ENCODE peak calls at places on chromosome 18, in eight cellular contexts. E is sigmoid colon; I is aorta; F is CD4-positive, CD25-positive, alpha-beta regulatory T cell; T is GM23248; Q is pancreas; D is K562; Y is colonic mucosa. A is an unnamed sample. For H3K4me1 and H3K36me3, the result is how much of the 10 kb centered on the place peaks cover.

GRCh38 chr18:78482378-78482777 is 497.2 kb upstream of the SALL3 start:
- DNase-seq in E (no peak), I (no peak), F (no peak), T (no peak), Q (no peak), D (no peak), Y (no peak), A (no peak)

GRCh38 chr18:58162127-58162526 is 118.1 kb downstream of the NEDD4L start:
- DNase-seq in E (no peak), I (no peak), F (no peak), T (no peak), Q (no peak), D (no peak), Y (no peak), A (no peak)

GRCh38 chr18:50748243-50749229 is 71.3 kb downstream of the MRO start:
- DNase-seq in E (no peak), I (no peak), F (no peak), T (no peak), Q (no peak), D (no peak), Y (no peak), A (peak)

GRCh38 chr18:74929110-74929509 is 279.8 kb downstream of the PTGR3 start:
- DNase-seq in E (no peak), I (no peak), F (no peak), T (no peak), Q (peak), D (no peak), Y (no peak), A (no peak)

GRCh38 chr18:11909597-11910026 is 1.5 kb upstream of the MPPE1 start:
- DNase-seq in E (no peak), I (no peak), F (peak), T (peak), Q (no peak), D (no peak), Y (peak), A (peak)

GRCh38 chr18:39648616-39649015 is 2083.0 kb upstream of the CELF4 start:
- DNase-seq in E (no peak), I (no peak), F (no peak), T (no peak), Q (no peak), D (no peak), Y (no peak), A (no peak)

GRCh38 chr18:50507120-50507590 is 52.7 kb upstream of the MAPK4 start:
- DNase-seq in E (peak), I (peak), F (no peak), T (peak), Q (peak), D (peak), Y (no peak), A (peak)

GRCh38 chr18:10490401-10491289 is 35.2 kb upstream of the NAPG start:
- DNase-seq in E (no peak), I (no peak), F (peak), T (no peak), Q (no peak), D (peak), Y (no peak), A (no peak)

GRCh38 chr18:10453261-10453884 is 1.1 kb upstream of the APCDD1 start:
- DNase-seq in E (no peak), I (no peak), F (no peak), T (peak), Q (no peak), D (no peak), Y (no peak), A (no peak)

GRCh38 chr18:35084494-35085449 is 43.6 kb downstream of the MAPRE2 start:
- DNase-seq in E (no peak), I (no peak), F (no peak), T (no peak), Q (no peak), D (no peak), Y (peak), A (no peak)

GRCh38 chr18:35080058-35080457 is 38.8 kb downstream of the MAPRE2 start:
- DNase-seq in E (no peak), I (no peak), F (no peak), T (no peak), Q (no peak), D (no peak), Y (no peak), A (no peak)

GRCh38 chr18:35086704-35087103 is 45.5 kb downstream of the MAPRE2 start:
- DNase-seq in E (no peak), I (no peak), F (no peak), T (no peak), Q (no peak), D (no peak), Y (no peak), A (no peak)

GRCh38 chr18:35085450-35086032 is 44.3 kb downstream of the MAPRE2 start:
- DNase-seq in E (no peak), I (no peak), F (no peak), T (no peak), Q (no peak), D (no peak), Y (no peak), A (no peak)

GRCh38 chr18:35083174-35083712 is 42.0 kb downstream of the MAPRE2 start:
- DNase-seq in E (no peak), I (no peak), F (no peak), T (no peak), Q (no peak), D (no peak), Y (no peak), A (no peak)
- H3K4me1 ChIP-seq in E (under half), I (under half), F (under half), T (under half), Q (under half), D (under half), Y (under half), A (under half)

GRCh38 chr18:3806656-3807055 is 356.7 kb downstream of the TGIF1 start:
- DNase-seq in E (no peak), I (no peak), F (no peak), T (no peak), Q (no peak), D (no peak), Y (no peak), A (no peak)
- H3K36me3 ChIP-seq in E (under half), I (under half), F (under half), T (under half), Q (under half), D (under half), Y (under half), A (under half)

DNA sequence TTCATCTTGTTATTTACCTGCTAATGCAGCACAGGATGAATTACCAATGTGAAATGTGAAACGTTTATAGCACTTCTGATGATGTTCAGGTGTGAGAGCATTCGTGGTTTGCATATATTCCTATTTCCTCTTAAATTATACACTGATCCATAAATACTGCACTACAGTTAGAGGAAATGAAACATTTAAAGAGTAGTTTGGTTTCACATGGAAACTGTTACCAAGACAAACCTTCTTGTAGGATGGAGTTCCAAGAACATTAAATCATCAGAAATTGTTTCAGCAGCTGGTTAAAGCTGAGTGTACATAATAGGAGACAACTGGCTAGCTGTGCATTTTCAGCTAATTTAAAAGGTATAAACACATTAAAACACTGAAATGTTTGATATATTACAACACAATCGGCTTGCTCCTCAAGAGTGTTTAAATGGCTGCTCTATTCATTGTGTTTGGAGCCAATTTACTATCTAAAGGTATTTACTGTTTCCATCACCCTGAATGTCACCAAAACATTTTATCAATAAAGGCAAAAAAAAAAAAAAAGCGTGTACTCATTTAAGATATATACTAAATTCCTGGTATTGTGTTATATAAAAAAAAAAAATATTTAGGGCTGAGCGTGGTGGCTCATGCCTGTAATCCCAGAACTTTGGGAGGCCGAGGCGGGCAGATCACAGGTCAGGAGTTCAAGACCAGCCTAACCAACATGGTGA is 100.6 kb downstream of the DYM start:
- DNase-seq in E (no peak), I (no peak), F (peak), T (peak), Q (no peak), D (no peak), Y (no peak), A (no peak)
- H3K27ac ChIP-seq in E (peak), I (no peak), F (no peak), T (peak), Q (no peak), D (no peak), Y (no peak), A (no peak)

DNA sequence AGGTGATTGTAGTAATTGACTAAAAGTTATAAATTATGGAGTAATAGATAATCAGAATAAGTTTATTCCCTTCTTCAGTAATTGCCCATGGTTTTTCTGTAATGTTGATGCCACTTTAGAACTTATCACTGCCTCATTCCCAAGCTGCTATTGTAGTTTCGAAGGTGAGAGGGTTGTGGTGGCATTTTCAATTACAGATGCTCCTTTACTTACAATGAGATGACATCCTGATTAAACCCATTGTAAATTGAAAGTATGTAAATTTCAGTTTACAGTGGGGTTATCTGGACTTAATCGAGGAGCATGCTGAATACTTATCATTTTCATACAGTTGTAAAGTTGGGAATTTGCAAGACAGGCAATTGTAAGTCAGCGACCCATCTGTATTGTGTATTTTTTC is 2.9 kb downstream of the NDUFV2 start:
- DNase-seq in E (no peak), I (no peak), F (no peak), T (no peak), Q (no peak), D (no peak), Y (no peak), A (no peak)
- H3K4me1 ChIP-seq in E (half or more), I (under half), F (half or more), T (half or more), Q (half or more), D (under half), Y (under half), A (half or more)

DNA sequence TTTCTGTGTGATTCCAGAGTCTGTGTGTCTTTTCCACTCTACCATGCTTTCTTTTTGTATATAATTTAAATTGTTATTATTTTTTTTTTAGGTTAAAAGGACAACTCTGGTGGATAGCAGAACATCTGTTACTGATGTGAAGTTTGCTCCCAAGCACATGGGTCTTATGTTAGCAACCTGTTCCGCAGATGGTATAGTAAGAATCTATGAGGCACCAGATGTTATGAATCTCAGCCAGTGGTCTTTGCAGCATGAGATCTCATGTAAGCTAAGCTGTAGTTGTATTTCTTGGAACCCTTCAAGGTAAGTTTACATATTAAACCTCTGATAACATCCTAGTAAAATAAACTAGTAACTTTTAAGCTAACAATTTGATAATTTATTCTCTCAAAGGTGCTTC is 15.3 kb downstream of the SEH1L start:
- DNase-seq in E (no peak), I (no peak), F (no peak), T (no peak), Q (no peak), D (no peak), Y (no peak), A (no peak)
- H3K36me3 ChIP-seq in E (under half), I (under half), F (under half), T (under half), Q (under half), D (half or more), Y (under half), A (under half)

GRCh38 chr18:62999392-62999791 is 284.1 kb downstream of the PHLPP1 start:
- DNase-seq in E (peak), I (peak), F (no peak), T (peak), Q (peak), D (no peak), Y (peak), A (no peak)
- H3K27ac ChIP-seq in E (no peak), I (no peak), F (no peak), T (no peak), Q (peak), D (no peak), Y (no peak), A (no peak)

DNA sequence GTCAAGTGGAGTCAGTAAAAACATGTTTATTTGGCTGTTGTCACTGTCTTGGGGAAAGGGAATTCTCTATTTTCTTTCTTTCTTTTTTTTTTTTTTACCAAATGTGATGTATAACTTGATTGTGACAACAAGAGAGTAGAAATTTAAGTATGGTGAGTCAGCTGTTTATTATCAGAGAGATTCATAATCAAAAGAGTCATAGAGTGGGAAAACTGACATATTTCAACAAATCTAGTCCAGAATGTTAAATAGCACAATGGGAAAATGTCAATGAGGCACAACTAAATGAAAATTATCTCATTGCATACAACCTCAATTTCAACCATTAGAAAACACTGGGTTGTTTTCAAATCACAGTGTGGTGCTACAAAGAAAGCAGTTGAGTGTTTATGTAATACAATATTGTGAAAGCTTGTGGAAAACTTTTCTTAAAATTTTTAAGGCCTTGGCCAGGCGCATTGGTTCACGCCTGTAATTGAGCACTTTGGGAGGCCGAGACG is 111.9 kb upstream of the DTNA start:
- DNase-seq in E (no peak), I (no peak), F (no peak), T (no peak), Q (no peak), D (no peak), Y (no peak), A (no peak)
- H3K4me1 ChIP-seq in E (under half), I (under half), F (under half), T (under half), Q (under half), D (under half), Y (under half), A (under half)

GRCh38 chr18:26051845-26052244 is 38.6 kb downstream of the SS18 start:
- DNase-seq in E (no peak), I (no peak), F (no peak), T (no peak), Q (no peak), D (no peak), Y (no peak), A (no peak)
- H3K36me3 ChIP-seq in E (under half), I (under half), F (under half), T (under half), Q (under half), D (half or more), Y (under half), A (under half)

DNA sequence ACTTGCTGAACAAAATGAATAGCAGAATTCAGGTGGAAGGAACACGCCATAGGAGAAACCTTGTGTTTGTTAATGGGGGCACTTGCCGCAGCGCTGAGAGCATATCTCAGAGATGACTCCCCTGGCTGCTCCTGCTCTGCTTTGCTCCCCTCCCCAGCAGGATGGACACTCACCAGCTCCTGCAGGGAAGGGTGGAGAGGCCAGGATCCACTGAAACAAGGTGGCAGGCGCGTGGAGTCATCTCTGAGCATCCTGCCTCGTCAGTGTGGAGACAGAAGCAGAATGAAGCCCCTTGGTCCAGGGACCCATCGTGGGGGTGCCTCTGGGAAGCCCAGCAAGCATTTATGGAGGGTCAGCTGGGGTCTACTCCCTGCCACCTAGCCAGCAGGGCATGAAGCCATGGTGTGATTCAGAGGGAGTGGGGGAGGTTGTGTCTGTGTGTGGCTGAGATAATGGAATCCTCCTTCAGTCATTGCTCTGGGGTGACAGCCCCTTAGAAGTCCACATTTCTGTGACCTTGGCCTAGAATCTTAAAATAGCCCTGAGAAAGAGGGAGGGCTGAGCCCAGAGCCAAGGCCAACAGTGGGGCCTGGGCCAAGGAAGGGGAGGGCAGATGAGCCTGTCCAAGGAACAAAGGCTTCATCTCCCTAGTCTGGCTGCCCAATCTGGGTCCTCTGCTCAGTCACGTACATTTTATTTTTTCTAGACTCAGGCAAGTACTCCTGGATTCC is 215.5 kb downstream of the ZBTB7C start:
- DNase-seq in E (no peak), I (peak), F (no peak), T (peak), Q (no peak), D (no peak), Y (no peak), A (peak)
- H3K27ac ChIP-seq in E (no peak), I (no peak), F (no peak), T (no peak), Q (no peak), D (no peak), Y (no peak), A (peak)